ENCODE peak calls at places on chromosomes 7 and 10, in seven cellular contexts. L, D, F, W, X, Y and P are unnamed samples.

GRCh38 chr10:78717200-78717599 is 351.6 kb upstream of the ZMIZ1 start:
- DNase-seq in X (no peak), Y (peak; percentile 14), W (no peak), F (no peak), D (no peak), L (peak; percentile 28), P (peak; percentile 73)

GRCh38 chr7:20329389-20330175 is 1.1 kb upstream of the ITGB8 start:
- DNase-seq in W (peak; percentile 80), L (peak; percentile 81), X (no peak), D (peak; percentile 95), F (peak; percentile 67), Y (peak; percentile 87), P (peak; percentile 71)

GRCh38 chr10:71745659-71746250 is 26.2 kb upstream of the C10orf105 start:
- DNase-seq in W (no peak), Y (no peak), L (no peak), D (no peak), F (no peak), X (no peak), P (no peak)

GRCh38 chr10:132405463-132405991 is 8.5 kb downstream of the PWWP2B start:
- DNase-seq in L (no peak), W (peak; percentile 67), D (no peak), F (no peak), Y (peak; percentile 47), X (no peak), P (no peak)

GRCh38 chr7:139505563-139505962 is 17.9 kb upstream of the CLEC2L start:
- DNase-seq in L (peak; percentile 11), X (no peak), W (peak; percentile 82), Y (peak; percentile 49), F (no peak), D (peak; percentile 78), P (no peak)

GRCh38 chr7:36884863-36885262 is 160.6 kb upstream of the AOAH start:
- DNase-seq in W (no peak), X (no peak), L (no peak), F (no peak), D (no peak), Y (no peak), P (no peak)

GRCh38 chr7:1653500-1653899 is 16.6 kb upstream of the ELFN1 start:
- DNase-seq in Y (no peak), X (no peak), L (no peak), W (no peak), F (no peak), D (no peak), P (no peak)

GRCh38 chr7:34675749-34676374 is 17.8 kb downstream of the NPSR1 start:
- DNase-seq in Y (peak; percentile 60), L (peak; percentile 9), D (peak; percentile 57), F (peak; percentile 20), W (peak; percentile 49), X (no peak), P (no peak)

GRCh38 chr10:112911196-112911595 is 38.9 kb upstream of the TCF7L2 start:
- DNase-seq in X (no peak), F (no peak), L (no peak), Y (no peak), W (no peak), D (no peak), P (peak; percentile 11)

GRCh38 chr7:123229426-123229825 is 29.7 kb upstream of the SLC13A1 start:
- DNase-seq in D (no peak), F (no peak), L (no peak), Y (no peak), X (no peak), W (no peak), P (no peak)

GRCh38 chr7:134890246-134891240 is 95.8 kb upstream of the AGBL3 start:
- DNase-seq in W (no peak), D (peak; percentile 39), Y (no peak), L (no peak), F (no peak), X (no peak), P (peak; percentile 57)

GRCh38 chr7:95658676-95659075 is 62.4 kb upstream of the PDK4 start:
- DNase-seq in X (no peak), W (no peak), F (no peak), D (no peak), Y (no peak), L (no peak), P (no peak)

GRCh38 chr10:132540456-132540855 is 2.9 kb downstream of the INPP5A start:
- DNase-seq in X (no peak), L (peak; percentile 38), D (peak; percentile 22), Y (peak; percentile 24), F (no peak), W (no peak), P (peak; percentile 29)

GRCh38 chr10:44960482-44961230 is 1.1 kb downstream of the RASSF4 start:
- DNase-seq in W (peak; percentile 22), Y (no peak), F (no peak), L (no peak), D (no peak), X (no peak), P (no peak)

GRCh38 chr10:96719850-96720421 is 378 bp downstream of the PIK3AP1 start:
- DNase-seq in L (no peak), D (peak; percentile 80), W (peak; percentile 83), Y (peak; percentile 68), X (peak; percentile 27), F (peak; percentile 31), P (no peak)

GRCh38 chr10:105358911-105359310 is 717.8 kb downstream of the SORCS3 start:
- DNase-seq in F (no peak), L (no peak), X (no peak), W (no peak), D (no peak), Y (no peak), P (no peak)

GRCh38 chr10:110892602-110893001 is 20.9 kb downstream of the PDCD4 start:
- DNase-seq in D (no peak), L (no peak), X (no peak), F (no peak), W (no peak), Y (no peak), P (no peak)

GRCh38 chr10:36555036-36555435 is 570.4 kb upstream of the ANKRD30A start:
- DNase-seq in F (no peak), D (no peak), W (no peak), Y (no peak), L (no peak), X (no peak), P (no peak)

GRCh38 chr7:37289347-37289746 is 159.3 kb downstream of the ELMO1 start:
- DNase-seq in F (no peak), D (no peak), X (no peak), W (no peak), Y (no peak), L (no peak), P (no peak)

GRCh38 chr10:6522230-6522629 is 57.8 kb downstream of the PRKCQ start:
- DNase-seq in F (no peak), D (no peak), Y (no peak), W (no peak), X (no peak), L (no peak), P (no peak)

GRCh38 chr7:123220396-123220795 is 20.6 kb upstream of the SLC13A1 start:
- DNase-seq in Y (no peak), D (no peak), L (no peak), W (no peak), F (no peak), X (no peak), P (no peak)

GRCh38 chr10:42938351-42938750 is 138.5 kb upstream of the RET start:
- DNase-seq in L (no peak), X (no peak), W (no peak), F (no peak), Y (no peak), D (no peak), P (no peak)

DNA sequence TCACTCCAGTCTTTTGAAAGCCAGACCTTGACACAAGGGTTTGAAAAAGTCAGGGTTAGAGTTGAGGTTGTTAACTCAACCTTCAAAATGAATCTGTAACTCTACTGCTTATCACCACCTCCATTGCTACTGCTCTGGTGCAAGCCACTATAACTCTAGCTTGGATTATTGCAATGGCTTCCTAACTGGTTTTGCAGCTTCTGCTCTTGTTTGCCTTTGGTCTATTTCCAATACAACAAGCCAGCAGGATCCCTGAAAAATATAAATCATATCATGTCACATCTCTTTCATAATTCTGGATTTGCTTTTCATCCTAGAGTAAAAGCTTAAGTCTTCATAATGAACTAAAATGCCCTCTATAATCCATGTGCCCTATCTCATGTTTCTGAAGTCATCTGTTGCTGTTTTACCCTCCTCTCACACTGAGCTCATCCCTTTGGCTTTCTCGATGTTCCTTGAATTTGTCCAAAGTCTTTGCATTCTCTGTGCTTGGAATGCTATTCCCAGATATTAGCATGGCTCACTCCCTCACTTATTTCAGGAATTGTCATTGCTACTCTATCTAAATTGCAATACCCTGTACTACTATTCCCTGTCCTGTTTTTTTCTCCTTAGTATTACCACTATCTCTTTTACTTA is 11.0 kb downstream of the TAS2R60 start:
- DNase-seq in F (no peak), D (no peak), L (no peak), Y (peak; percentile 82), W (no peak), X (no peak), P (no peak)
- H4K8ac ChIP-seq in F (no peak overlapping the region), D (no peak overlapping the region), L (no peak overlapping the region), Y (no peak overlapping the region), W (no peak overlapping the region), X (no peak overlapping the region), P (no peak overlapping the region)

GRCh38 chr10:92773776-92774175 is 74.5 kb upstream of the EXOC6 start:
- DNase-seq in F (no peak), L (no peak), W (no peak), Y (peak; percentile 52), X (no peak), D (no peak), P (no peak)
- H4K8ac ChIP-seq in F (no peak overlapping the region), L (no peak overlapping the region), W (no peak overlapping the region), Y (no peak overlapping the region), X (no peak overlapping the region), D (no peak overlapping the region), P (no peak overlapping the region)

GRCh38 chr10:94490789-94491039 is 54.9 kb upstream of the HELLS start:
- DNase-seq in D (no peak), X (no peak), L (no peak), Y (no peak), F (no peak), W (no peak), P (no peak)
- H4K8ac ChIP-seq in D (no peak overlapping the region), X (no peak overlapping the region), L (no peak overlapping the region), Y (no peak overlapping the region), F (no peak overlapping the region), W (no peak overlapping the region), P (no peak overlapping the region)

DNA sequence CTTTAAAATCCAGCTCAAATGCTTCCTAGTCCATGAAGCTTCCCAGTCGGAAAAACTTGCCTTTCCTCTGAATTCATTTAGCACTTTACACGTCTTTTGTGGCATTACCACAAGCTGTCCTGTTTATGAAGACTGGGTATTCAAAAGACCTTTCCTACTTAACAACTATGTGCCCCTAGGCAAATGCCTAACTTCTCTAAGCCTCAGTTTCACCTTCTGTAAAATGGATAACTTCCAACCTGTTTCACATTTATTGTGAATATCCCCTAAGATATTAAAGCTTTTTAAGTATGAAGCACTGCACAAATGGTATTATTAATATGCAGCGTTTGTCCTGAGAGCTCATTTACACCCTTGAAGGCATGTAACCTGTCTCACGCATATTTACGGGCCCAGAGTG is 843 bp downstream of the CFAP70 start:
- DNase-seq in F (no peak), X (no peak), D (no peak), L (no peak), W (no peak), Y (no peak), P (no peak)
- H4K8ac ChIP-seq in F (no peak overlapping the region), X (no peak overlapping the region), D (no peak overlapping the region), L (peak overlapping the region; percentile 87), W (no peak overlapping the region), Y (peak overlapping the region; percentile 95), P (peak overlapping the region; percentile 86)

DNA sequence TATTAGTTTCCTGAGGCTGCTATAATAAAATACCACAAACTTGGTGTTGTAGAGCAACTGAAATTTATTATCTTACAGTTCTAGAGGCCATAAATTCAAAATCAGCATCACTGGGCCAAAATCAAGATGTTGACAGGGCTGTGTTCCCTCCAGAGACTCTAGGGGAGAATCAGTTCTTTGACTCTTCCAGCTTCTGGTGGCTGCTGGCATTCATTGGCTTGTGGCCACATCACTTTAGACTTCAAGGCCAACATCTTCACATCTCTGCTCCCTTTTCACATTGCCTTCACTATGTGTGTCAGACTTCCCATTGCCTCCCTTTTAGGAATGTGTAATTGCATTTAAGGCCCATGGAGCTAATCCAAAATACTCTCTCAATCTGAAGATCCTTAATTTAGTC is 1.6 kb upstream of the MRPS33 start:
- DNase-seq in L (no peak), D (no peak), F (no peak), Y (no peak), W (no peak), X (no peak), P (no peak)
- H4K8ac ChIP-seq in L (no peak overlapping the region), D (no peak overlapping the region), F (no peak overlapping the region), Y (no peak overlapping the region), W (no peak overlapping the region), X (no peak overlapping the region), P (no peak overlapping the region)